ENCODE peak calls at places on chromosomes 5 and 9, in six cellular contexts. H, O, I, S, A and J are unnamed samples.

GRCh38 chr9:127557466-127557869 is 54.6 kb upstream of the STXBP1 start:
- DNase-seq in H (no peak), O (no peak), I (no peak), S (no peak), A (no peak), J (peak; percentile 21)

GRCh38 chr5:39178171-39178570 is 41.2 kb downstream of the FYB1 start:
- DNase-seq in H (no peak), O (no peak), I (no peak), S (no peak), A (peak; percentile 65), J (no peak)

GRCh38 chr5:176810084-176810597 is at the start of gene UNC5A:
- DNase-seq in H (no peak), O (no peak), I (peak; percentile 21), S (peak; percentile 63), A (peak; percentile 17), J (no peak)

GRCh38 chr9:131402073-131402472 is 8.2 kb downstream of the PRRC2B start:
- DNase-seq in H (no peak), O (no peak), I (no peak), S (no peak), A (peak; percentile 83), J (no peak)

GRCh38 chr9:87395804-87396458 is 101.7 kb upstream of the DAPK1 start:
- DNase-seq in H (no peak), O (peak; percentile 42), I (peak; percentile 73), S (no peak), A (no peak), J (no peak)

GRCh38 chr9:88950341-88951141 is 40.7 kb upstream of the S1PR3 start:
- DNase-seq in H (no peak), O (no peak), I (no peak), S (no peak), A (peak; percentile 84), J (no peak)

GRCh38 chr5:54401515-54401914 is 54.0 kb upstream of the HSPB3 start:
- DNase-seq in H (no peak), O (no peak), I (no peak), S (no peak), A (no peak), J (no peak)

GRCh38 chr5:155025890-155026289 is 12.3 kb downstream of the KIF4B start:
- DNase-seq in H (no peak), O (no peak), I (no peak), S (no peak), A (no peak), J (no peak)

GRCh38 chr5:131413605-131414559 is 150.0 kb downstream of the CDC42SE2 start:
- DNase-seq in H (no peak), O (no peak), I (no peak), S (no peak), A (no peak), J (no peak)

GRCh38 chr9:25129537-25129936 is 548.7 kb downstream of the TUSC1 start:
- DNase-seq in H (no peak), O (no peak), I (no peak), S (no peak), A (no peak), J (no peak)

GRCh38 chr5:10399839-10400238 is 41.8 kb upstream of the ROPN1L start:
- DNase-seq in H (no peak), O (no peak), I (no peak), S (no peak), A (no peak), J (no peak)

GRCh38 chr5:160473736-160474483 is 52.3 kb downstream of the PTTG1 start:
- DNase-seq in H (no peak), O (no peak), I (no peak), S (no peak), A (no peak), J (no peak)

GRCh38 chr5:81398741-81399140 is 4.8 kb upstream of the ACOT12 start:
- DNase-seq in H (no peak), O (no peak), I (no peak), S (no peak), A (no peak), J (no peak)

GRCh38 chr5:158086856-158087255 is 227.9 kb upstream of the CLINT1 start:
- DNase-seq in H (no peak), O (no peak), I (no peak), S (no peak), A (no peak), J (no peak)

GRCh38 chr9:136119259-136120118 is 814 bp upstream of the TMEM250 start:
- DNase-seq in H (peak; percentile 65), O (no peak), I (no peak), S (no peak), A (peak; percentile 19), J (no peak)

GRCh38 chr5:88707216-88707965 is 175.6 kb downstream of the MEF2C start:
- DNase-seq in H (no peak), O (no peak), I (no peak), S (no peak), A (peak; percentile 6), J (no peak)

GRCh38 chr5:155878991-155879575 is 447.9 kb upstream of the SGCD start:
- DNase-seq in H (no peak), O (no peak), I (no peak), S (no peak), A (no peak), J (no peak)

GRCh38 chr5:66742083-66742895 is 146.1 kb downstream of the MAST4 start:
- DNase-seq in H (peak; percentile 80), O (peak; percentile 31), I (peak; percentile 33), S (peak; percentile 21), A (no peak), J (no peak)

GRCh38 chr5:107670028-107670926 is 460 bp downstream of the EFNA5 start:
- DNase-seq in H (peak; percentile 43), O (peak; percentile 50), I (peak; percentile 29), S (no peak), A (peak; percentile 2), J (no peak)

GRCh38 chr9:101705135-101705661 is 33.2 kb downstream of the GRIN3A start:
- DNase-seq in H (peak; percentile 27), O (no peak), I (peak; percentile 13), S (no peak), A (no peak), J (no peak)

GRCh38 chr9:112048924-112049785 is 125.9 kb downstream of the SUSD1 start:
- DNase-seq in H (no peak), O (peak; percentile 39), I (no peak), S (no peak), A (peak; percentile 88), J (no peak)

GRCh38 chr9:92740015-92740408 is 24.6 kb downstream of the BICD2 start:
- DNase-seq in H (no peak), O (no peak), I (no peak), S (no peak), A (peak; percentile 55), J (no peak)

GRCh38 chr5:44603496-44604272 is 205.1 kb upstream of the MRPS30 start:
- DNase-seq in H (peak; percentile 10), O (no peak), I (no peak), S (peak; percentile 0), A (no peak), J (no peak)

GRCh38 chr9:75039006-75039405 is 10.9 kb upstream of the CARNMT1 start:
- DNase-seq in H (no peak), O (no peak), I (no peak), S (no peak), A (peak; percentile 95), J (peak; percentile 16)

GRCh38 chr5:54311178-54311811 is 922 bp upstream of the ARL15 start:
- DNase-seq in H (no peak), O (no peak), I (no peak), S (no peak), A (peak; percentile 26), J (no peak)

GRCh38 chr9:89522261-89522978 is 24.5 kb upstream of the SEMA4D start:
- DNase-seq in H (no peak), O (peak; percentile 49), I (no peak), S (no peak), A (no peak), J (no peak)

GRCh38 chr9:87342743-87343142 is 154.9 kb upstream of the DAPK1 start:
- DNase-seq in H (peak; percentile 64), O (no peak), I (no peak), S (no peak), A (no peak), J (peak; percentile 51)

GRCh38 chr5:52961238-52961637 is 27.9 kb upstream of the ITGA2 start:
- DNase-seq in H (no peak), O (no peak), I (no peak), S (no peak), A (no peak), J (no peak)

GRCh38 chr5:136905571-136905970 is 540.2 kb upstream of the TRPC7 start:
- DNase-seq in H (no peak), O (no peak), I (no peak), S (no peak), A (no peak), J (no peak)

GRCh38 chr5:1512541-1513291 is 11.0 kb downstream of the LPCAT1 start:
- DNase-seq in H (peak; percentile 10), O (peak; percentile 23), I (peak; percentile 11), S (no peak), A (no peak), J (peak; percentile 8)

GRCh38 chr9:69035438-69036316 is at the start of gene FXN:
- DNase-seq in H (peak; percentile 88), O (peak; percentile 85), I (peak; percentile 84), S (peak; percentile 56), A (peak; percentile 75), J (peak; percentile 66)
- TF ChIP-seq POLR2A in H (no peak), O (no peak), I (peak; percentile 53), S (peak; percentile 61), A (peak; percentile 62), J (peak; percentile 8)

GRCh38 chr5:171577042-171577441 is 157.6 kb downstream of the FGF18 start:
- DNase-seq in H (no peak), O (no peak), I (no peak), S (no peak), A (no peak), J (no peak)
- H3K4me3 ChIP-seq in H (no peak overlapping the region), O (no peak overlapping the region), I (no peak overlapping the region), S (no peak overlapping the region), A (no peak overlapping the region), J (no peak overlapping the region)

GRCh38 chr5:173970878-173971650 is 17.9 kb upstream of the C5orf47 start:
- DNase-seq in H (no peak), O (no peak), I (no peak), S (no peak), A (no peak), J (peak; percentile 38)

GRCh38 chr5:173974688-173975239 is 14.2 kb upstream of the C5orf47 start:
- DNase-seq in H (no peak), O (no peak), I (no peak), S (no peak), A (no peak), J (no peak)

GRCh38 chr5:173971681-173972080 is 17.3 kb upstream of the C5orf47 start:
- DNase-seq in H (no peak), O (no peak), I (no peak), S (no peak), A (no peak), J (no peak)

GRCh38 chr5:173972844-173973613 is 15.9 kb upstream of the C5orf47 start:
- DNase-seq in H (peak; percentile 84), O (peak; percentile 86), I (peak; percentile 91), S (peak; percentile 64), A (peak; percentile 83), J (peak; percentile 86)

DNA sequence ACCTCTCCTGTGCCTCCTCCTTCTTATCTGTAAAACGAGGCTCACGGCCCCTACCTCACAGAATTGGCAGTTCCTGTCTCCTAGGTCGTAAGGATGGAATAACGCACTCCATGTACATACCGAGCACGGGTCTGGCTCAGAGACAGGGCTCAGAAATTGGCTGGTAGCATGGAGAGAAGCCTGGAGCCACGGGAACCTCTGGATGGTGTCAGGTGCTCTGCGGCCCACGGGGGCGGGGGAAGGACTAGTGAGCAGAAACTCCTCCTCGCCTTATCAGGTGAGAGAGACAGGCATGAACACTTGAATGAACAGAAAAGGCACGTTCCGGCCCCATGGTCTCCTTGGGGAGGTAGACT is 15.4 kb upstream of the C5orf47 start:
- DNase-seq in H (peak; percentile 42), O (peak; percentile 48), I (peak; percentile 68), S (no peak), A (no peak), J (no peak)
- H3K27ac ChIP-seq in H (peak overlapping the region; percentile 63), O (peak overlapping the region; percentile 7), I (peak overlapping the region; percentile 74), S (peak overlapping the region; percentile 6), A (no peak overlapping the region), J (peak overlapping the region; percentile 61)

GRCh38 chr9:272251-273213 is 57.9 kb downstream of the DOCK8 start:
- DNase-seq in H (peak; percentile 36), O (peak; percentile 41), I (no peak), S (no peak), A (no peak), J (no peak)
- TF ChIP-seq POLR2A in H (no peak), O (no peak), I (no peak), S (no peak), A (no peak), J (no peak)